ENCODE peak calls at places on chromosomes 1 and 21, in six cellular contexts. One of them, this sample, is unnamed.

GRCh38 chr1:39130297-39130696 is 74.2 kb upstream of the MACF1 start:
- DNase-seq in A549: peak; percentile 33
- DNase-seq in BE2C: no peak
- DNase-seq in neural progenitor cell: no peak
- DNase-seq in endothelial cell: no peak
- DNase-seq in lower lobe of right lung: no peak
- DNase-seq in this sample: no peak

GRCh38 chr1:230066036-230066435 is 1.0 kb upstream of the GALNT2 start:
- DNase-seq in lower lobe of right lung: no peak
- DNase-seq in neural progenitor cell: no peak
- DNase-seq in BE2C: no peak
- DNase-seq in endothelial cell: no peak
- DNase-seq in A549: no peak
- DNase-seq in this sample: no peak

GRCh38 chr1:86207323-86207722 is 50.8 kb upstream of the COL24A1 start:
- DNase-seq in BE2C: peak; percentile 3
- DNase-seq in endothelial cell: no peak
- DNase-seq in neural progenitor cell: peak; percentile 18
- DNase-seq in lower lobe of right lung: no peak
- DNase-seq in A549: peak; percentile 4
- DNase-seq in this sample: no peak

GRCh38 chr1:54721719-54722118 is 6.1 kb downstream of the TTC4 start:
- DNase-seq in neural progenitor cell: no peak
- DNase-seq in lower lobe of right lung: no peak
- DNase-seq in endothelial cell: no peak
- DNase-seq in A549: no peak
- DNase-seq in BE2C: no peak
- DNase-seq in this sample: no peak

GRCh38 chr1:16122916-16123315 is 33.0 kb downstream of the EPHA2 start:
- DNase-seq in endothelial cell: no peak
- DNase-seq in BE2C: no peak
- DNase-seq in neural progenitor cell: no peak
- DNase-seq in lower lobe of right lung: peak; percentile 88
- DNase-seq in A549: no peak
- DNase-seq in this sample: no peak

GRCh38 chr1:216604771-216605170 is 118.5 kb downstream of the ESRRG start:
- DNase-seq in endothelial cell: no peak
- DNase-seq in lower lobe of right lung: no peak
- DNase-seq in A549: no peak
- DNase-seq in BE2C: no peak
- DNase-seq in neural progenitor cell: no peak
- DNase-seq in this sample: no peak

GRCh38 chr1:172431721-172432192 is 11.3 kb downstream of the C1orf105 start:
- DNase-seq in neural progenitor cell: no peak
- DNase-seq in BE2C: no peak
- DNase-seq in lower lobe of right lung: peak; percentile 63
- DNase-seq in A549: no peak
- DNase-seq in endothelial cell: no peak
- DNase-seq in this sample: no peak

GRCh38 chr1:27403065-27403726 is 10.8 kb downstream of the GPR3 start:
- DNase-seq in A549: peak; percentile 25
- DNase-seq in endothelial cell: no peak
- DNase-seq in lower lobe of right lung: no peak
- DNase-seq in BE2C: peak; percentile 26
- DNase-seq in neural progenitor cell: peak; percentile 52
- DNase-seq in this sample: peak; percentile 65

GRCh38 chr21:33902349-33902748 is 13.3 kb downstream of the ATP5PO start:
- DNase-seq in neural progenitor cell: no peak
- DNase-seq in BE2C: no peak
- DNase-seq in endothelial cell: no peak
- DNase-seq in lower lobe of right lung: no peak
- DNase-seq in A549: no peak
- DNase-seq in this sample: no peak

DNA sequence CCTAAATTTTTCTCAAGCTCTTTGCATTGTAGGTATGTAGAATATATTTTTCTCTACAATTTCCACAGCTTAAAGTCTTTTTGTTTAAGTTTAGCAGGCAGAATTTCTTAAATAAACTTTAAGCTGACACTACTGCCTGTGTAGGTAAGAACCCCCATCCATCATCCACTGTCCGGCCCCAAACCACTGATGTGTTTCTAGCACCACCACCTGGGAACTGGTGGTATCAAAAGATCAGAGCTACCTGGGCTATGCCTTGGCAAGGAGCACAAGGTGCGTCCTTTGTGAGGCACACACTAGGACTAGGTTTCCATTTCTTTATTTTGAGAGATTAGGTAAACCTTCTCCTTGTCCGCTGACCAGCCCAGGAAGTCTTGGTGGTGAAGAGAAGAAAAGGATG is 10.5 kb upstream of the LELP1 start:
- DNase-seq in lower lobe of right lung: no peak
- DNase-seq in endothelial cell: peak; percentile 58
- DNase-seq in neural progenitor cell: peak; percentile 13
- DNase-seq in A549: peak; percentile 11
- DNase-seq in BE2C: no peak
- DNase-seq in this sample: no peak
- TF ChIP-seq CTCF in lower lobe of right lung: no peak
- TF ChIP-seq CTCF in endothelial cell: peak; percentile 31
- TF ChIP-seq CTCF in neural progenitor cell: peak; percentile 45
- TF ChIP-seq CTCF in A549: no peak
- TF ChIP-seq CTCF in BE2C: peak; percentile 42
- TF ChIP-seq CTCF in this sample: no peak

GRCh38 chr21:31663584-31664249 is 4.2 kb downstream of the SOD1 start:
- DNase-seq in endothelial cell: no peak
- DNase-seq in BE2C: no peak
- DNase-seq in neural progenitor cell: no peak
- DNase-seq in A549: no peak
- DNase-seq in lower lobe of right lung: no peak
- DNase-seq in this sample: no peak

GRCh38 chr21:31667141-31667540 is 7.6 kb downstream of the SOD1 start:
- DNase-seq in A549: no peak
- DNase-seq in neural progenitor cell: no peak
- DNase-seq in BE2C: no peak
- DNase-seq in lower lobe of right lung: no peak
- DNase-seq in endothelial cell: no peak
- DNase-seq in this sample: no peak

GRCh38 chr21:31667639-31668038 is 8.1 kb downstream of the SOD1 start:
- DNase-seq in BE2C: no peak
- DNase-seq in A549: no peak
- DNase-seq in endothelial cell: no peak
- DNase-seq in neural progenitor cell: no peak
- DNase-seq in lower lobe of right lung: no peak
- DNase-seq in this sample: no peak

GRCh38 chr21:31666445-31667010 is 7.0 kb downstream of the SOD1 start:
- DNase-seq in A549: no peak
- DNase-seq in neural progenitor cell: no peak
- DNase-seq in BE2C: no peak
- DNase-seq in endothelial cell: no peak
- DNase-seq in lower lobe of right lung: no peak
- DNase-seq in this sample: no peak

GRCh38 chr21:31665397-31665796 is 5.9 kb downstream of the SOD1 start:
- DNase-seq in neural progenitor cell: no peak
- DNase-seq in lower lobe of right lung: no peak
- DNase-seq in BE2C: no peak
- DNase-seq in endothelial cell: peak; percentile 7
- DNase-seq in A549: peak; percentile 23
- DNase-seq in this sample: no peak
- TF ChIP-seq CTCF in neural progenitor cell: no peak
- TF ChIP-seq CTCF in lower lobe of right lung: no peak
- TF ChIP-seq CTCF in BE2C: no peak
- TF ChIP-seq CTCF in endothelial cell: no peak
- TF ChIP-seq CTCF in A549: no peak
- TF ChIP-seq CTCF in this sample: no peak

DNA sequence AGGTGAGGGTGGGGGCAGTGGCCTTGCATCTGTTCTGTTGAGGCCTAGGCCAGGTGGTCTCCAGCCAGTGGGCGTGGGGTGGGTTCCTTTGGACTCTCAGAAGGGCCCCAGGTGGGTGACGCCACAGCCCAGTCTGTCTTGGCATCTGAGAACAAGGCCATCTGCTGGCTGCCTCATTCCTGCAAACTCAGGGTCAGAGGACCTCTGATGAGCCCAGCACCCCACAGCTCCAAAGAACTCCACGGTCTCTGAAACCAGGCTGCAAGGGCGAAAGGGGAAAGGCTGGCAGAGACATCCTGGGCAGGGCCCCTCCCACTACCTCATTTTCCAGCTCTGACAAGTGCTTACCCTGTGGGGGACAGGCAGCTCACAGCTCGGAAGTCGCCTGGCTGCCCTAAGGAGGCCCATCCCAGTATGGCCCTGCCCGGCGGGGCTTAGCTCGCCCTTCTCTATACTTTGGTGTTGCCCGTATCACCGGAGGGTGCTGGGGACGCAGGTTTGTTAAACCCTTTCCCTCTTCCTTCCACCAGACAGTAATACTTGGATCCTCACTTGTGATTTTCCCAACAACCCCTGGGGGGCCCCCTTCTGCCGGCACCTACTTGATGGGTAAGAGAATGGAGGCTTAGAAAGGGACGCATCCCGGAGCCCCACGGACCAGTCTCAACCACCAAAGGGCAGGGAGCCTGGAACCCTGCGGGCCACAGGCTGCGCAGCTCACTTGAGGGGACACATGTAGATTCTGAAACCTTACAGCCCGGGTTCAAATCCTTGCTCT is 10.9 kb upstream of the EDN2 start:
- DNase-seq in neural progenitor cell: peak; percentile 66
- DNase-seq in A549: peak; percentile 64
- DNase-seq in lower lobe of right lung: peak; percentile 42
- DNase-seq in endothelial cell: peak; percentile 50
- DNase-seq in BE2C: no peak
- DNase-seq in this sample: no peak
- TF ChIP-seq CTCF in neural progenitor cell: peak; percentile 45
- TF ChIP-seq CTCF in A549: no peak
- TF ChIP-seq CTCF in lower lobe of right lung: no peak
- TF ChIP-seq CTCF in endothelial cell: peak; percentile 32
- TF ChIP-seq CTCF in BE2C: no peak
- TF ChIP-seq CTCF in this sample: no peak

GRCh38 chr1:221994939-221995338 is 253.1 kb upstream of the DUSP10 start:
- DNase-seq in lower lobe of right lung: no peak
- DNase-seq in BE2C: no peak
- DNase-seq in endothelial cell: no peak
- DNase-seq in neural progenitor cell: no peak
- DNase-seq in A549: no peak
- DNase-seq in this sample: no peak
- TF ChIP-seq CTCF in lower lobe of right lung: no peak
- TF ChIP-seq CTCF in BE2C: no peak
- TF ChIP-seq CTCF in endothelial cell: no peak
- TF ChIP-seq CTCF in neural progenitor cell: no peak
- TF ChIP-seq CTCF in A549: no peak
- TF ChIP-seq CTCF in this sample: no peak

DNA sequence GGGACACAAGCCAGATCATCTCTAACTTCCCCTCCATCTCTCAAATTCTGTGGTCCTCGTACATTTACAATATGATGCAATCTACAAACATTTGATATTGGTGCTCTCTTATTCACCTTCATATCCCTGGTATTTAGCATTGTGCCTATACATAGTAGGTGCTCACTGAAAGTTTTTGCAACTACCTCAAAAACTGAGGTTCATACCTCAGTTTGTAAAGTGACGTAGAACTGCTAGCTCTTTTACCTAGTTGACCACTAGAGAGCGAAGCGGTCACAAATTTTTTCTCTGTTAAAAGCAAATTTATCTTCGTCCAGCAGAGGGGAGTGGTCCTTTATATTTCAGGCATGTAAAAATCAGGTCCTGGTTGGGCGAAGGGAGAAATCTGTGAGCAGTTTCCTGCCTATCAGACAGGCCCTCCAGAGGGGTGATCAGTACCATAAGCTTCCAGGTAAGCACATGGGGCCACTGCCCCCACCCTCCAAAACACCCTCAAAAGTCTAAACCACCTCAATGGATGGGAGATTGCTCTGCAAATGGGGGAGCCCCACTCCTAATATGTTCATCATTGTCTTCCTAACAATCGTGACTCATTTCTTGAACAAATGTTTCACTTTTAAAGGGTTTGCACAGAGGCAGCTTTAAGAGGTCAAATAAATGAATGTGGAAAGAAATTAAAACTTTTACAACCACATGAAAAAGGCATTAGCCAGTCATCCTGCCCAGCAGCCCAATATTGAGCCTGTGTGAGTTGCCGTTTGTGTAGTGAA is 10.6 kb upstream of the HLCS start:
- DNase-seq in BE2C: peak; percentile 60
- DNase-seq in lower lobe of right lung: no peak
- DNase-seq in endothelial cell: peak; percentile 53
- DNase-seq in neural progenitor cell: peak; percentile 82
- DNase-seq in A549: peak; percentile 84
- DNase-seq in this sample: peak; percentile 30
- TF ChIP-seq CTCF in BE2C: peak; percentile 91
- TF ChIP-seq CTCF in lower lobe of right lung: peak; percentile 51
- TF ChIP-seq CTCF in endothelial cell: peak; percentile 75
- TF ChIP-seq CTCF in neural progenitor cell: peak; percentile 83
- TF ChIP-seq CTCF in A549: peak; percentile 83
- TF ChIP-seq CTCF in this sample: no peak

This sample was measured in activated B cell treated with CpG ODN at 0.5 μM for 24 hours.